ENCODE peak calls at places on chromosome 1, in six cellular contexts. D is Caco-2, Z is endothelial cell, J is B cell, N is HFF-Myc, M is lower lobe of right lung. I is an unnamed sample.

GRCh38 chr1:235996048-235996785 is 68.7 kb downstream of the NID1 start:
- DNase-seq in D (no peak), Z (no peak), N (no peak), J (no peak), M (no peak), I (no peak)

GRCh38 chr1:85229574-85230097 is 28.8 kb upstream of the SYDE2 start:
- DNase-seq in M (no peak), J (no peak), N (no peak), Z (no peak), D (no peak), I (no peak)

GRCh38 chr1:220914283-220915116 is 35.3 kb downstream of the HLX start:
- DNase-seq in N (no peak), Z (no peak), M (no peak), D (no peak), J (no peak), I (no peak)

GRCh38 chr1:115955228-115955627 is 21.1 kb upstream of the SLC22A15 start:
- DNase-seq in M (no peak), Z (no peak), N (no peak), D (no peak), J (no peak), I (no peak)

GRCh38 chr1:244067893-244068292 is 16.8 kb downstream of the ZBTB18 start:
- DNase-seq in N (no peak), D (no peak), J (no peak), Z (no peak), M (no peak), I (no peak)

GRCh38 chr1:12056331-12056841 is 6.7 kb upstream of the TNFRSF8 start:
- DNase-seq in D (no peak), M (no peak), J (no peak), Z (no peak), N (no peak), I (no peak)

GRCh38 chr1:223210786-223211115 is 67.7 kb upstream of the TLR5 start:
- DNase-seq in Z (no peak), J (no peak), N (no peak), D (no peak), M (no peak), I (no peak)

GRCh38 chr1:37479255-37480124 is 5.1 kb downstream of the ZC3H12A start:
- DNase-seq in D (peak; percentile 85), Z (no peak), M (peak; percentile 95), N (peak; percentile 81), J (peak; percentile 75), I (no peak)

GRCh38 chr1:19988269-19989006 is 9.0 kb upstream of the PLA2G2A start:
- DNase-seq in Z (no peak), J (no peak), M (no peak), D (no peak), N (no peak), I (no peak)

GRCh38 chr1:169052727-169053126 is 53.8 kb upstream of the ATP1B1 start:
- DNase-seq in M (no peak), D (no peak), J (no peak), Z (no peak), N (no peak), I (no peak)

GRCh38 chr1:84271452-84272273 is 29.8 kb upstream of the SAMD13 start:
- DNase-seq in Z (no peak), J (peak; percentile 42), D (peak; percentile 36), M (no peak), N (peak; percentile 56), I (no peak)

GRCh38 chr1:52426391-52426790 is 22.0 kb downstream of the PRPF38A start:
- DNase-seq in N (no peak), D (no peak), J (no peak), Z (no peak), M (no peak), I (no peak)

GRCh38 chr1:19021845-19022244 is 65.4 kb upstream of the IFFO2 start:
- DNase-seq in M (no peak), Z (no peak), N (no peak), D (no peak), J (no peak), I (no peak)

GRCh38 chr1:196056966-196057365 is 551.3 kb downstream of the KCNT2 start:
- DNase-seq in Z (no peak), D (no peak), M (no peak), J (no peak), N (no peak), I (no peak)
- TF ChIP-seq CTCF in Z (no peak), D (no peak), M (no peak), J (no peak), N (no peak), I (no peak)

GRCh38 chr1:218259800-218260199 is 25.3 kb upstream of the RRP15 start:
- DNase-seq in N (no peak), M (no peak), D (no peak), Z (peak; percentile 18), J (peak; percentile 11), I (no peak)
- TF ChIP-seq CTCF in N (peak; percentile 40), M (peak; percentile 27), D (peak; percentile 64), Z (peak; percentile 57), J (peak; percentile 45), I (peak; percentile 57)

GRCh38 chr1:151502035-151502728 is 9.0 kb upstream of the CGN start:
- DNase-seq in J (no peak), N (no peak), Z (no peak), D (no peak), M (no peak), I (no peak)

GRCh38 chr1:151502859-151503509 is 8.2 kb upstream of the CGN start:
- DNase-seq in J (no peak), N (no peak), Z (no peak), M (no peak), D (no peak), I (no peak)

GRCh38 chr1:151499930-151500329 is 11.3 kb upstream of the CGN start:
- DNase-seq in M (no peak), J (no peak), Z (no peak), N (no peak), D (no peak), I (no peak)

GRCh38 chr1:151499355-151499754 is 11.8 kb upstream of the CGN start:
- DNase-seq in D (no peak), M (no peak), N (no peak), Z (no peak), J (no peak), I (no peak)

DNA sequence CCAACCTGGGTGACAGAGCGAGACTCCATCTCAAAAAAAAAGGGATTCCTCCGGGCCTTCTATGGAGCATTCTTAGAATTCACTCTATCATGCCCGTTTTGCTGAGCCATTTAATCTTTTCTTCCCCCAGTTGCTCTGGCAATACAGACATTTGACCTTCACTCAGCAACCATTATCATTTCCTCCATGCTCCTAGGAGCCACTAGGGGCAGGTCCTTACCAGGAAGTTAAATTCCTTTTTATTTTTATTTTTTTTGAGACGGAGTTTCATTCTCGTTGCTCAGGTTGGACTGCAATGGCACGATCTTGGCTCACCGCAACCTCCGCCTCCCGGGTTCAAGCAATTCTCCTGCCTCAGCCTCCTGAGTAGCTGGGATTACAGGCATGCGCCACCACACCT is 9.7 kb upstream of the CGN start:
- DNase-seq in D (no peak), Z (no peak), M (no peak), J (no peak), N (no peak), I (no peak)
- TF ChIP-seq CTCF in D (peak; percentile 29), Z (no peak), M (no peak), J (peak; percentile 16), N (peak; percentile 10), I (peak; percentile 37)

DNA sequence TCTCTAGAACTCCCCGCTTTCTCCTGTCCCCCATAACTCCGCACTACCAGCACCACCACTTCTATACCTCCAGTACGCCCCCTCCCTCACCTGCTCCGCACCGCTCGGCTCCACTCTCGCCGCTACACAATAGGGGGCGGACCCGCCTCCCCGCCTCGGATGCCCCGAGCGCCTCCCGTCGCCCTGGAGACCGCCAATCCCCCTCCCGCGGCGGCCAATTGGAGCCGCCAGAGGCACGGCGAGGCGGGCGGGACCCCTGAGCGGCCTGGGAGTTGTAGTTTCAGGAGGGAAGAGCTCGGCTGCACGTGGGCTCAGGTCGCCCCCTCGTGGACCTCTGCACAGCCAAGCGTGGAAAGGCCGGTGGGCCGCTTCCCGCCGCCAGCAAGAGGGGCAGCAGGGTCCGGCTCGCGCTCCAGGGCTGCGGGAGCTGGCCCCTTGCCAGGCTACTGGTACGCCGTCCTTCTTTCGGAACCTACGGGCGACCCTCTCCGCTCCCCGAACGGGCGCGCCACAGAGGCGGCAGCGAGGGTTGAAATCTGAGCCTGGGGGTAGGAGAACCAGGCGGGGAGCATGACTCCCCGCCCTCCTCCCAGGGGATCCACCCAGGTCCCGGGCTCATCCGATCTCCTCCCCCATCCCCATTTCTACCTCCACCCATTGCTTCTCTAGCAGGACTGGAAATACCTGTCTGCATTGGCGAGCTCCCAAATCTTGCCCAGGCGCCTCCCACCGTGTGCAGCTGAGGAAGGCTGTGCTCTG is at the start of gene IGSF9:
- DNase-seq in J (peak; percentile 81), M (peak; percentile 84), N (peak; percentile 41), Z (peak; percentile 88), D (peak; percentile 95), I (peak; percentile 92)
- TF ChIP-seq CTCF in J (peak; percentile 45), M (peak; percentile 67), N (peak; percentile 39), Z (peak; percentile 29), D (peak; percentile 80), I (peak; percentile 72)